ENCODE peak calls at places on chromosomes 2 and 18, in four cellular contexts. J, Q, U and D are unnamed samples.

GRCh38 chr2:173874899-173875247 is 90.3 kb downstream of the SP3 start:
- DNase-seq in J (no peak), Q (no peak), U (no peak), D (no peak)

GRCh38 chr18:8898990-8899389 is 193.6 kb downstream of the MTCL1 start:
- DNase-seq in J (no peak), Q (peak), U (no peak), D (no peak)

GRCh38 chr2:196336715-196337617 is 165.6 kb upstream of the STK17B start:
- DNase-seq in J (no peak), Q (peak), U (no peak), D (no peak)

GRCh38 chr2:188969236-188970032 is 4.7 kb upstream of the COL3A1 start:
- DNase-seq in J (no peak), Q (peak), U (no peak), D (no peak)

GRCh38 chr2:27627963-27628766 is 647 bp downstream of the CCDC121 start:
- DNase-seq in J (peak), Q (peak), U (no peak), D (no peak)

GRCh38 chr18:13369353-13369752 is 150.8 kb downstream of the LDLRAD4 start:
- DNase-seq in J (no peak), Q (no peak), U (no peak), D (peak)

GRCh38 chr2:64210816-64211215 is 66.6 kb upstream of the PELI1 start:
- DNase-seq in J (no peak), Q (no peak), U (no peak), D (no peak)

GRCh38 chr2:160061533-160062282 is 707 bp downstream of the PLA2R1 start:
- DNase-seq in J (peak), Q (no peak), U (no peak), D (no peak)

GRCh38 chr2:43110442-43110871 is 115.9 kb downstream of the ZFP36L2 start:
- DNase-seq in J (peak), Q (peak), U (no peak), D (no peak)

GRCh38 chr18:64202229-64202835 is 53.4 kb upstream of the LINC00305 start:
- DNase-seq in J (no peak), Q (no peak), U (no peak), D (no peak)

GRCh38 chr18:6994719-6995430 is 122.7 kb downstream of the LAMA1 start:
- DNase-seq in J (no peak), Q (peak), U (no peak), D (no peak)

GRCh38 chr18:5456577-5457466 is 87.0 kb downstream of the EPB41L3 start:
- DNase-seq in J (no peak), Q (peak), U (no peak), D (no peak)

GRCh38 chr2:6917071-6917760 is at the start of gene RNF144A:
- DNase-seq in J (no peak), Q (peak), U (peak), D (peak)

GRCh38 chr2:71566271-71566858 is 113.0 kb downstream of the DYSF start:
- DNase-seq in J (no peak), Q (peak), U (no peak), D (no peak)

GRCh38 chr18:77995593-77995992 is 745.9 kb downstream of the GALR1 start:
- DNase-seq in J (no peak), Q (no peak), U (no peak), D (no peak)

GRCh38 chr2:47056875-47057731 is 98.0 kb downstream of the STPG4 start:
- DNase-seq in J (peak), Q (peak), U (no peak), D (no peak)

GRCh38 chr2:71452565-71452964 is 796 bp upstream of the DYSF start:
- DNase-seq in J (no peak), Q (peak), U (no peak), D (no peak)